ENCODE peak calls at places on chromosomes 11 and 22, in ten cellular contexts. H, R, W, T, G, F, E, Z, O and Q are unnamed samples.

GRCh38 chr11:73405146-73405510 is 28.9 kb downstream of the RELT start:
- DNase-seq in G (no peak), Z (no peak), W (no peak), T (no peak), F (no peak), E (no peak), O (no peak), R (no peak), H (no peak), Q (no peak)

GRCh38 chr22:41966607-41967240 is 2.5 kb upstream of the SEPTIN3 start:
- DNase-seq in F (no peak), H (peak; percentile 28), Z (no peak), G (peak; percentile 72), T (no peak), O (no peak), W (peak; percentile 15), R (no peak), E (peak; percentile 88), Q (no peak)

GRCh38 chr11:69215216-69215615 is 59.5 kb downstream of the SMIM38 start:
- DNase-seq in F (no peak), E (no peak), Z (no peak), H (no peak), T (no peak), G (no peak), O (no peak), W (no peak), R (peak; percentile 25), Q (peak; percentile 55)

GRCh38 chr11:68749061-68749491 is 2.2 kb downstream of the TESMIN start:
- DNase-seq in Z (no peak), T (no peak), W (no peak), G (peak; percentile 82), E (peak; percentile 4), H (no peak), F (no peak), R (no peak), O (no peak), Q (no peak)

GRCh38 chr11:85718991-85719807 is 33.2 kb upstream of the CCDC89 start:
- DNase-seq in R (peak; percentile 66), W (peak; percentile 86), Z (peak; percentile 29), T (peak; percentile 61), F (no peak), G (peak; percentile 23), E (peak; percentile 100), O (no peak), H (no peak), Q (no peak)

GRCh38 chr11:61764606-61765260 is 12.3 kb downstream of the MYRF start:
- DNase-seq in G (no peak), H (no peak), O (no peak), E (no peak), Z (no peak), R (no peak), T (no peak), W (no peak), F (peak; percentile 82), Q (no peak)

GRCh38 chr11:121723261-121723741 is 270.5 kb upstream of the SORL1-AS1 start:
- DNase-seq in Z (no peak), O (peak; percentile 26), E (no peak), F (peak; percentile 23), W (no peak), R (peak; percentile 75), H (no peak), G (peak; percentile 73), T (no peak), Q (no peak)

GRCh38 chr11:71429701-71430100 is 18.5 kb downstream of the DHCR7 start:
- DNase-seq in F (no peak), G (no peak), T (peak; percentile 43), O (no peak), Z (no peak), W (no peak), H (no peak), R (no peak), E (no peak), Q (no peak)

GRCh38 chr11:117191680-117192400 is 7.3 kb upstream of the TAGLN start:
- DNase-seq in Z (no peak), E (no peak), R (peak; percentile 58), G (no peak), T (peak; percentile 55), W (no peak), H (no peak), O (no peak), F (no peak), Q (no peak)

GRCh38 chr11:93160808-93161207 is 37.0 kb downstream of the SLC36A4 start:
- DNase-seq in R (no peak), Z (no peak), H (no peak), T (no peak), G (no peak), F (no peak), O (no peak), W (no peak), E (no peak), Q (no peak)
- TF ChIP-seq CTCF in R (no peak), Z (no peak), H (no peak), T (no peak), G (no peak), F (no peak), O (no peak), W (no peak), E (no peak), Q (no peak)

DNA sequence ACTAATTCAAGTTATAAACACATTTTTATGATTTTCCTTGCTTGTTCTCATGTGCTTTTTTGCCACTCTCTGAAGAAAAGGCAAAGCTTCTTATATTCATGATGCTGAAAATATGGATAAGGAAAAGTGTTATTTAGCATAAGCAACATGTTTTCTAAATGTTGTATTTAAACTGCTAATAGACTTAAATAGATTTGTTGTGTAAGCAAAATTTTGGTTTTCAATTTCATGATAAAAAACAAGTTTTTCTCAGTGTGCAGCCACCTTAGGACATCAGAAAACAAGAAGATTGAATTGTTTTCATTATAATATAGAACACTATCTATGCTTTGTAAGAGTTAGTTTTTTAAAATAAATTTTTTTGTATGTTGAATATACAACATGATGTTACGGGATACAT is 2.3 kb downstream of the OR4A16 start:
- DNase-seq in W (no peak), E (no peak), R (no peak), G (no peak), H (no peak), F (no peak), O (no peak), T (no peak), Z (no peak), Q (no peak)
- H3K9me3 ChIP-seq in W (peaks cover 4% of the 10 kb centered on the region), E (peaks cover 8% of the 10 kb centered on the region), R (no peaks in the 10 kb centered on the region), G (peaks cover 7% of the 10 kb centered on the region), H (no peaks in the 10 kb centered on the region), F (no peaks in the 10 kb centered on the region), O (peaks cover 8% of the 10 kb centered on the region), T (peaks cover 8% of the 10 kb centered on the region), Z (no peaks in the 10 kb centered on the region), Q (no peaks in the 10 kb centered on the region)

GRCh38 chr22:17159504-17159951 is 451 bp upstream of the HDHD5 start:
- DNase-seq in O (peak; percentile 30), H (peak; percentile 47), R (peak; percentile 82), F (peak; percentile 45), T (peak; percentile 82), G (no peak), Z (peak; percentile 49), E (peak; percentile 47), W (peak; percentile 13), Q (no peak)
- TF ChIP-seq POLR2A in O (no peak), H (no peak), R (no peak), F (no peak), T (no peak), G (no peak), Z (no peak), E (no peak), W (no peak), Q (no peak)

DNA sequence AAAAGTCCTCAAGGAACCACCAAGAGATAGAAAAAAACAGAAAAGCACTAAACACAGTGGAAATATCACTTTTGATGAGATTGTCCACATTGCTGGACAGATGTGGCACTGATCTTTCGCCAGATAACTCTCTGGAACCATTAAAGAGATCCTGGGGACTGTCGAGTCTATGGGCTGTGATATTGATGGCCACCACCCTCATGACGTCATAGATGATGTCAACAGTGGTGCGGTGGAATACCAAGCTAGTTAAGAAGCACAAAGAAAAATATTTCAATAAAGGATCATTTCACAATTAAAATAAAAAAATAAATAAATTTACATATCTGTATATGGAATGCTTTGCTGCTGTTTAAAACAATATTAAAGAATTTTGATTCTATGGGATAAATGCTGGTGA is 45.5 kb downstream of the ARL14EP start:
- DNase-seq in F (no peak), E (no peak), O (no peak), H (no peak), G (no peak), T (no peak), R (no peak), W (no peak), Z (no peak), Q (no peak)
- TF ChIP-seq CTCF in F (no peak), E (no peak), O (no peak), H (no peak), G (no peak), T (no peak), R (no peak), W (no peak), Z (no peak), Q (no peak)

GRCh38 chr22:22682807-22683667 is 38.6 kb downstream of the GGTLC2 start:
- DNase-seq in F (no peak), T (no peak), E (peak; percentile 65), G (no peak), R (no peak), W (peak; percentile 18), O (no peak), H (no peak), Z (no peak), Q (no peak)
- H3K9me3 ChIP-seq in F (no peaks in the 10 kb centered on the region), T (no peaks in the 10 kb centered on the region), E (no peaks in the 10 kb centered on the region), G (no peaks in the 10 kb centered on the region), R (no peaks in the 10 kb centered on the region), W (no peaks in the 10 kb centered on the region), O (no peaks in the 10 kb centered on the region), H (no peaks in the 10 kb centered on the region), Z (no peaks in the 10 kb centered on the region), Q (no peaks in the 10 kb centered on the region)

GRCh38 chr11:67277231-67277961 is 11.1 kb downstream of the GRK2 start:
- DNase-seq in W (no peak), H (peak; percentile 85), O (peak; percentile 86), T (peak; percentile 94), Z (peak; percentile 62), E (peak; percentile 64), R (peak; percentile 96), F (peak; percentile 80), G (peak; percentile 88), Q (no peak)
- TF ChIP-seq POLR2A in W (no peak), H (peak; percentile 53), O (no peak), T (no peak), Z (no peak), E (no peak), R (no peak), F (peak; percentile 26), G (no peak), Q (no peak)